ENCODE peak calls at places on chromosomes 12 and 14, in eight cellular contexts. H is naive B cell; I is T-helper 1 cell; D is DMS53; R is stimulated activated CD8-positive, alpha-beta memory T cell treated with anti-CD3 and anti-CD28 coated beads, Interleukin-2, amount 100 ng/mL, for 1 hour; C is M059J; Y is HEK293T; M is mucosa of gallbladder. N is an unnamed sample.

GRCh38 chr14:56378474-56378873 is 201.1 kb upstream of the TMEM260 start:
- DNase-seq in I (no peak), H (no peak), D (no peak), M (no peak), Y (no peak), R (no peak), C (peak; percentile 52), N (no peak)

GRCh38 chr12:95605875-95606274 is 54.6 kb upstream of the USP44 start:
- DNase-seq in H (no peak), R (no peak), D (no peak), M (peak; percentile 24), I (no peak), Y (no peak), C (peak; percentile 96), N (no peak)

GRCh38 chr12:124577986-124578385 is 10.6 kb upstream of the NCOR2 start:
- DNase-seq in H (no peak), Y (no peak), C (no peak), I (no peak), D (no peak), M (no peak), R (no peak), N (peak; percentile 51)

GRCh38 chr12:68290126-68290525 is 36.7 kb upstream of the IL22 start:
- DNase-seq in C (peak; percentile 78), H (no peak), I (peak; percentile 93), Y (no peak), D (no peak), R (no peak), M (no peak), N (no peak)

GRCh38 chr12:113899844-113900471 is 66.2 kb downstream of the RBM19 start:
- DNase-seq in I (no peak), D (peak; percentile 92), C (no peak), R (no peak), Y (no peak), H (no peak), M (no peak), N (peak; percentile 11)

GRCh38 chr12:94100254-94100653 is 48.1 kb upstream of the PLXNC1 start:
- DNase-seq in R (no peak), H (no peak), M (no peak), C (peak; percentile 88), Y (no peak), D (no peak), I (peak; percentile 54), N (no peak)

GRCh38 chr14:96158735-96159134 is 45.9 kb upstream of the BDKRB2 start:
- DNase-seq in H (no peak), R (no peak), D (no peak), I (no peak), M (no peak), Y (no peak), C (peak; percentile 35), N (no peak)

GRCh38 chr14:99586761-99587462 is 17.1 kb downstream of the CCDC85C start:
- DNase-seq in M (no peak), D (no peak), I (no peak), Y (no peak), H (no peak), R (no peak), C (peak; percentile 55), N (no peak)

GRCh38 chr14:71452987-71453386 is 479.2 kb upstream of the RGS6 start:
- DNase-seq in H (no peak), C (peak; percentile 27), D (no peak), Y (no peak), I (no peak), M (no peak), R (no peak), N (no peak)

GRCh38 chr14:37019488-37019887 is 152.9 kb downstream of the SLC25A21 start:
- DNase-seq in D (no peak), M (no peak), Y (no peak), I (no peak), R (no peak), H (no peak), C (no peak), N (no peak)

GRCh38 chr12:132380646-132381045 is 51.3 kb upstream of the GALNT9 start:
- DNase-seq in I (no peak), R (no peak), M (no peak), Y (no peak), C (no peak), H (no peak), D (no peak), N (no peak)

GRCh38 chr12:122308811-122309210 is 42.5 kb upstream of the VPS33A start:
- DNase-seq in C (no peak), R (no peak), M (no peak), D (no peak), I (no peak), H (no peak), Y (no peak), N (no peak)

N was measured in prostate gland.